ENCODE peak calls at places on chromosome X, in ten cellular contexts. D is heart right ventricle; W is HepG2; U is heart left ventricle; A is activated B cell treated with CpG ODN at 0.5 μM for 24 hours; N is CD4-positive, CD25-positive, alpha-beta regulatory T cell; G is right lobe of liver; K is left cardiac atrium; V is A549; B is effector memory CD8-positive, alpha-beta T cell. M is an unnamed sample.

GRCh38 chrX:130636277-130636676 is 234.5 kb downstream of the RBMX2 start:
- ATAC-seq in U (no peak), W (no peak), D (no peak), V (no peak), A (no peak), G (no peak), N (no peak), K (no peak), B (no peak), M (peak)

GRCh38 chrX:136708348-136708747 is 60.4 kb downstream of the CD40LG start:
- ATAC-seq in B (peak), D (no peak), V (peak), K (no peak), A (no peak), W (peak), U (no peak), G (no peak), N (peak), M (no peak)

GRCh38 chrX:40244980-40245379 is 147.2 kb upstream of the BCOR start:
- ATAC-seq in V (peak), K (peak), D (no peak), A (no peak), G (peak), B (peak), W (no peak), N (no peak), U (peak), M (no peak)

GRCh38 chrX:119118780-119119395 is 8.7 kb downstream of the KIAA1210 start:
- ATAC-seq in D (no peak), G (peak), A (peak), V (peak), K (no peak), N (peak), U (peak), W (peak), B (peak), M (peak)

GRCh38 chrX:13764284-13764683 is 29.7 kb downstream of the OFD1 start:
- ATAC-seq in K (peak), V (no peak), U (peak), W (no peak), A (no peak), D (no peak), B (no peak), G (no peak), N (no peak), M (no peak)

GRCh38 chrX:118773782-118774181 is 46.4 kb downstream of the IL13RA1 start:
- ATAC-seq in U (no peak), V (no peak), K (no peak), N (no peak), G (no peak), B (no peak), W (no peak), D (no peak), A (no peak), M (peak)

GRCh38 chrX:38052096-38052495 is 45.7 kb downstream of the SYTL5 start:
- ATAC-seq in N (no peak), D (no peak), G (no peak), K (no peak), V (no peak), U (no peak), W (no peak), B (no peak), A (no peak), M (peak)

GRCh38 chrX:69430730-69431129 is 73.4 kb upstream of the NALF2 start:
- ATAC-seq in G (no peak), N (no peak), D (no peak), V (no peak), K (peak), A (no peak), B (no peak), U (peak), W (no peak), M (no peak)

GRCh38 chrX:146224442-146224841 is 406.8 kb downstream of the SLITRK2 start:
- ATAC-seq in V (no peak), W (no peak), K (no peak), B (no peak), A (no peak), U (no peak), G (no peak), N (no peak), D (no peak), M (no peak)

GRCh38 chrX:21658152-21658737 is at the start of gene KLHL34:
- ATAC-seq in U (peak), K (peak), V (no peak), N (peak), B (no peak), A (no peak), D (peak), G (peak), W (no peak), M (no peak)

GRCh38 chrX:128619490-128619889 is 567.3 kb upstream of the ACTRT1 start:
- ATAC-seq in U (no peak), D (no peak), G (no peak), V (no peak), K (no peak), B (no peak), N (no peak), A (no peak), W (no peak), M (no peak)

GRCh38 chrX:22237479-22237878 is 35.2 kb upstream of the CBLL2 start:
- ATAC-seq in G (no peak), D (no peak), B (no peak), U (no peak), N (no peak), W (no peak), K (no peak), V (no peak), A (no peak), M (no peak)

GRCh38 chrX:39721570-39722279 is 376.0 kb downstream of the BCOR start:
- ATAC-seq in U (peak), W (no peak), B (no peak), D (no peak), A (no peak), G (no peak), K (peak), N (no peak), V (no peak), M (no peak)

GRCh38 chrX:100659431-100660137 is 15.6 kb downstream of the SRPX2 start:
- ATAC-seq in N (no peak), A (no peak), W (no peak), U (no peak), D (no peak), K (no peak), G (no peak), B (no peak), V (no peak), M (no peak)

M was measured in esophagus mucosa.